ENCODE peak calls at places on chromosomes 6 and 20, in five cellular contexts. S is H9, C is mesenchymal stem cell, V is neuronal stem cell, N is trophoblast cell. R is an unnamed sample.

GRCh38 chr6:159720708-159721107 is 6.6 kb upstream of the WTAP start:
- DNase-seq in S (no peak), C (peak), V (peak), N (peak), R (no peak)

GRCh38 chr6:144585217-144585814 is 300.2 kb downstream of the UTRN start:
- DNase-seq in S (no peak), C (peak), V (peak), N (peak), R (no peak)

GRCh38 chr20:61424011-61424627 is 172.1 kb downstream of the CDH4 start:
- DNase-seq in S (no peak), C (no peak), V (no peak), N (no peak), R (no peak)

GRCh38 chr20:33311989-33312388 is 29.0 kb downstream of the BPIFB1 start:
- DNase-seq in S (no peak), C (no peak), V (no peak), N (no peak), R (no peak)

GRCh38 chr6:119348308-119349040 is 1.1 kb downstream of the MAN1A1 start:
- DNase-seq in S (peak), C (peak), V (peak), N (peak), R (no peak)

GRCh38 chr6:43972915-43973304 is 154.3 kb downstream of the MRPL14 start:
- DNase-seq in S (peak), C (peak), V (no peak), N (no peak), R (no peak)

GRCh38 chr6:44559486-44560270 is 172.2 kb downstream of the CDC5L start:
- DNase-seq in S (no peak), C (no peak), V (no peak), N (no peak), R (no peak)

GRCh38 chr6:123224077-123224476 is 228.0 kb downstream of the CLVS2 start:
- DNase-seq in S (no peak), C (no peak), V (no peak), N (no peak), R (no peak)

GRCh38 chr6:143099647-143100046 is 39.0 kb downstream of the AIG1 start:
- DNase-seq in S (no peak), C (no peak), V (no peak), N (no peak), R (no peak)

GRCh38 chr6:42078391-42078790 is 28.1 kb downstream of the TAF8 start:
- DNase-seq in S (no peak), C (no peak), V (no peak), N (no peak), R (no peak)

GRCh38 chr6:160102956-160103824 is 18.4 kb upstream of the SLC22A1 start:
- DNase-seq in S (peak), C (peak), V (peak), N (peak), R (no peak)

GRCh38 chr6:79453558-79454042 is 83.6 kb downstream of the LCA5 start:
- DNase-seq in S (no peak), C (no peak), V (no peak), N (peak), R (no peak)

GRCh38 chr6:168884646-168885086 is 369.0 kb downstream of the THBS2 start:
- DNase-seq in S (peak), C (peak), V (peak), N (peak), R (no peak)

GRCh38 chr20:23122959-23123655 is 37.0 kb upstream of the CD93 start:
- DNase-seq in S (no peak), C (no peak), V (no peak), N (no peak), R (no peak)

GRCh38 chr20:63325554-63326313 is 32.7 kb downstream of the COL20A1 start:
- DNase-seq in S (no peak), C (no peak), V (no peak), N (no peak), R (no peak)

GRCh38 chr6:155487362-155488130 is 31.9 kb upstream of the NOX3 start:
- DNase-seq in S (no peak), C (no peak), V (no peak), N (no peak), R (no peak)

GRCh38 chr6:72650081-72650745 is 28.3 kb downstream of the KCNQ5 start:
- DNase-seq in S (no peak), C (no peak), V (no peak), N (peak), R (no peak)

GRCh38 chr6:75747371-75747984 is 1.6 kb upstream of the MYO6 start:
- DNase-seq in S (no peak), C (no peak), V (no peak), N (peak), R (no peak)

GRCh38 chr6:8657522-8657921 is 222.2 kb upstream of the SLC35B3 start:
- DNase-seq in S (no peak), C (no peak), V (no peak), N (no peak), R (no peak)

GRCh38 chr20:59365611-59366284 is 65.3 kb downstream of the EDN3 start:
- DNase-seq in S (no peak), C (no peak), V (no peak), N (no peak), R (no peak)

GRCh38 chr6:18096423-18096822 is 26.1 kb downstream of the NHLRC1 start:
- DNase-seq in S (no peak), C (no peak), V (no peak), N (no peak), R (no peak)

GRCh38 chr20:2840967-2841531 is 504 bp downstream of the VPS16 start:
- DNase-seq in S (peak), C (peak), V (no peak), N (peak), R (no peak)

GRCh38 chr6:54262499-54262898 is 45.7 kb upstream of the TINAG start:
- DNase-seq in S (no peak), C (no peak), V (no peak), N (no peak), R (no peak)

GRCh38 chr6:54266400-54266923 is 41.8 kb upstream of the TINAG start:
- DNase-seq in S (peak), C (no peak), V (no peak), N (no peak), R (no peak)

GRCh38 chr6:54262956-54263355 is 45.3 kb upstream of the TINAG start:
- DNase-seq in S (no peak), C (no peak), V (no peak), N (no peak), R (no peak)

GRCh38 chr6:54267798-54268197 is 40.4 kb upstream of the TINAG start:
- DNase-seq in S (no peak), C (peak), V (no peak), N (peak), R (no peak)

GRCh38 chr6:54264581-54265272 is 43.5 kb upstream of the TINAG start:
- DNase-seq in S (no peak), C (no peak), V (no peak), N (no peak), R (no peak)
- H2BK12ac ChIP-seq in S (no peak), C (no peak), V (no peak), N (no peak), R (no peak)

GRCh38 chr6:166721576-166721975 is 94.5 kb upstream of the RPS6KA2 start:
- DNase-seq in S (no peak), C (no peak), V (no peak), N (no peak), R (no peak)
- H2BK12ac ChIP-seq in S (no peak), C (no peak), V (no peak), N (no peak), R (no peak)

GRCh38 chr6:29519291-29520010 is 31.7 kb upstream of the MAS1L start:
- DNase-seq in S (peak), C (no peak), V (no peak), N (no peak), R (no peak)

GRCh38 chr6:29520232-29520631 is 32.5 kb upstream of the MAS1L start:
- DNase-seq in S (peak), C (no peak), V (no peak), N (no peak), R (no peak)

GRCh38 chr6:29524044-29524443 is 35.5 kb downstream of the UBD start:
- DNase-seq in S (no peak), C (no peak), V (no peak), N (no peak), R (no peak)

GRCh38 chr6:29522241-29522640 is 34.5 kb upstream of the MAS1L start:
- DNase-seq in S (no peak), C (no peak), V (no peak), N (no peak), R (no peak)

GRCh38 chr6:29521006-29521680 is 33.4 kb upstream of the MAS1L start:
- DNase-seq in S (no peak), C (no peak), V (no peak), N (no peak), R (no peak)
- H2BK12ac ChIP-seq in S (no peak), C (no peak), V (no peak), N (no peak), R (no peak)

GRCh38 chr6:37303891-37304503 is 46.1 kb upstream of the TMEM217 start:
- DNase-seq in S (no peak), C (peak), V (no peak), N (peak), R (no peak)

GRCh38 chr6:37304766-37305165 is 46.8 kb upstream of the TMEM217 start:
- DNase-seq in S (no peak), C (no peak), V (no peak), N (no peak), R (no peak)

GRCh38 chr6:37302086-37302686 is 44.2 kb upstream of the TMEM217 start:
- DNase-seq in S (no peak), C (no peak), V (no peak), N (peak), R (no peak)

GRCh38 chr6:37306026-37306425 is 47.8 kb upstream of the RNF8 start:
- DNase-seq in S (no peak), C (no peak), V (no peak), N (no peak), R (no peak)

GRCh38 chr6:37303091-37303620 is 45.2 kb upstream of the TMEM217 start:
- DNase-seq in S (no peak), C (no peak), V (no peak), N (peak), R (no peak)
- H2BK12ac ChIP-seq in S (no peak), C (no peak), V (no peak), N (no peak), R (no peak)

DNA sequence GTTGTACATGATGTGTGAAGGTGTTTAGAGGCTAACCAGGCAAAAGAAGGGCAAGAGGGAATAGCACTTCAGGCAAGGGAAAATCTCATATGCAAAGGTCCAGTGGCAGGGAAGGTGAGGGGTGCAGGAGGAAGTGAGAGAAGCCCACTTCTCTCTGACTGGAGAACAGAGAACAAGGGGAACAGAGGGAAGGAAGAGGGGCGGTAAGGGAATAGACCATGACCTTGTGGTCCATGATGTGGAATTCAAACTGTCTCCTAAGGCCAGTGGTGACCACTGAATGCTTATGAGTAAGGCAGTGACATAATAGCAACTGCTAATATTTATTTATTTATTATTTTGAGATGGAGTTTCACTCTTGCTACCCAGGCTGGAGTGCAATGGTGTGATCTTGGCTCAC is 20.6 kb upstream of the SLC9A8 start:
- DNase-seq in S (no peak), C (no peak), V (no peak), N (no peak), R (no peak)
- H2BK12ac ChIP-seq in S (no peak), C (no peak), V (no peak), N (no peak), R (peak)

GRCh38 chr20:12969071-12969669 is 39.6 kb upstream of the SPTLC3 start:
- DNase-seq in S (no peak), C (no peak), V (no peak), N (peak), R (no peak)

GRCh38 chr20:12967932-12968331 is 40.8 kb upstream of the SPTLC3 start:
- DNase-seq in S (no peak), C (no peak), V (no peak), N (no peak), R (no peak)

GRCh38 chr20:12968472-12968871 is 40.3 kb upstream of the SPTLC3 start:
- DNase-seq in S (no peak), C (no peak), V (no peak), N (peak), R (no peak)

GRCh38 chr20:12966468-12967085 is 42.2 kb upstream of the SPTLC3 start:
- DNase-seq in S (no peak), C (peak), V (no peak), N (peak), R (no peak)

GRCh38 chr20:12970372-12970821 is 38.4 kb upstream of the SPTLC3 start:
- DNase-seq in S (no peak), C (peak), V (peak), N (peak), R (no peak)
- H2BK12ac ChIP-seq in S (no peak), C (peak), V (no peak), N (no peak), R (no peak)

R was measured in H1.